ENCODE peak calls at places on chromosomes 7 and 10, in five cellular contexts. R is progenitor cell of endocrine pancreas, Y is adrenal gland, H is heart left ventricle, C is tibial artery. J is an unnamed sample.

GRCh38 chr7:47570649-47571050 is 11.3 kb downstream of the TNS3 start:
- DNase-seq in Y (no peak), H (no peak), R (no peak), C (peak; percentile 77), J (peak; percentile 85)

GRCh38 chr10:79487296-79488194 is 24.8 kb upstream of the EIF5AL1 start:
- DNase-seq in R (peak; percentile 61), C (peak; percentile 61), Y (peak; percentile 82), H (peak; percentile 46), J (peak; percentile 61)

GRCh38 chr10:73887038-73888015 is 13.0 kb upstream of the CAMK2G start:
- DNase-seq in Y (peak; percentile 92), C (peak; percentile 83), R (no peak), H (peak; percentile 81), J (peak; percentile 82)

GRCh38 chr10:14779053-14779649 is 4.5 kb upstream of the FAM107B start:
- DNase-seq in C (no peak), Y (no peak), H (no peak), R (no peak), J (no peak)

GRCh38 chr10:69629897-69630650 is at the start of gene FAM241B:
- DNase-seq in R (peak; percentile 85), Y (peak; percentile 76), C (no peak), H (peak; percentile 63), J (peak; percentile 47)

GRCh38 chr10:31314256-31315183 is 4.5 kb upstream of the ZEB1 start:
- DNase-seq in R (no peak), Y (no peak), H (no peak), C (no peak), J (no peak)

GRCh38 chr7:2613926-2614613 is 17.7 kb upstream of the TTYH3 start:
- DNase-seq in H (no peak), Y (peak; percentile 93), C (peak; percentile 87), R (no peak), J (peak; percentile 68)

GRCh38 chr7:53624391-53624790 is 589.0 kb downstream of the POM121L12 start:
- DNase-seq in H (no peak), R (no peak), Y (no peak), C (no peak), J (no peak)

GRCh38 chr10:100562806-100563293 is 27.1 kb downstream of the HIF1AN start:
- DNase-seq in H (no peak), Y (no peak), R (no peak), C (no peak), J (no peak)

GRCh38 chr10:133378251-133379096 is 588 bp upstream of the PAOX start:
- DNase-seq in R (no peak), H (peak; percentile 77), C (no peak), Y (peak; percentile 75), J (peak; percentile 69)

GRCh38 chr10:63161592-63161991 is 28.5 kb downstream of the NRBF2 start:
- DNase-seq in H (no peak), R (no peak), Y (no peak), C (no peak), J (no peak)

GRCh38 chr7:1455241-1455939 is 3.9 kb downstream of the MICALL2 start:
- DNase-seq in C (no peak), H (no peak), Y (peak; percentile 69), R (no peak), J (no peak)

GRCh38 chr7:1844956-1845390 is 174.9 kb downstream of the ELFN1 start:
- DNase-seq in H (no peak), R (no peak), C (no peak), Y (no peak), J (peak; percentile 8)

GRCh38 chr7:117134885-117135552 is 181.7 kb downstream of the ST7 start:
- DNase-seq in C (no peak), R (no peak), Y (no peak), H (no peak), J (no peak)

GRCh38 chr7:37488163-37488759 is 39.6 kb upstream of the ELMO1 start:
- DNase-seq in C (no peak), Y (no peak), H (no peak), R (no peak), J (no peak)

GRCh38 chr7:118026791-118027190 is 153.6 kb upstream of the CTTNBP2 start:
- DNase-seq in C (no peak), Y (no peak), R (no peak), H (no peak), J (no peak)

GRCh38 chr7:66877577-66878300 is 43.3 kb upstream of the TMEM248 start:
- DNase-seq in C (no peak), Y (no peak), R (no peak), H (no peak), J (no peak)

GRCh38 chr10:22340362-22341189 is 4.7 kb upstream of the SPAG6 start:
- DNase-seq in R (peak; percentile 63), C (peak; percentile 54), H (peak; percentile 79), Y (peak; percentile 74), J (peak; percentile 71)

GRCh38 chr10:121158988-121159579 is 307.9 kb downstream of the WDR11 start:
- DNase-seq in Y (no peak), H (no peak), C (no peak), R (no peak), J (no peak)

GRCh38 chr10:42932735-42933453 is 144.0 kb upstream of the RET start:
- DNase-seq in Y (no peak), C (no peak), H (no peak), R (peak; percentile 55), J (no peak)

GRCh38 chr7:93147358-93147757 is 827 bp downstream of the SAMD9L start:
- DNase-seq in R (no peak), C (no peak), H (peak; percentile 25), Y (peak; percentile 59), J (no peak)

GRCh38 chr10:2897619-2898508 is 169.5 kb upstream of the PFKP start:
- DNase-seq in R (no peak), H (no peak), C (no peak), Y (no peak), J (no peak)

GRCh38 chr10:75033399-75034130 is 77.9 kb upstream of the SAMD8 start:
- DNase-seq in Y (no peak), H (peak; percentile 54), R (no peak), C (no peak), J (no peak)

GRCh38 chr7:93055543-93056107 is 62.2 kb downstream of the SAMD9 start:
- DNase-seq in R (no peak), Y (no peak), C (no peak), H (no peak), J (no peak)

GRCh38 chr7:43674559-43675436 is 54.5 kb downstream of the COA1 start:
- DNase-seq in C (no peak), Y (no peak), H (no peak), R (no peak), J (no peak)

GRCh38 chr10:124263726-124264125 is 155.0 kb downstream of the OAT start:
- DNase-seq in R (no peak), H (no peak), Y (no peak), C (no peak), J (no peak)

GRCh38 chr7:37281368-37282092 is 167.1 kb downstream of the ELMO1 start:
- DNase-seq in R (no peak), H (no peak), Y (no peak), C (no peak), J (no peak)

GRCh38 chr7:130352335-130353074 is 7.9 kb downstream of the CPA5 start:
- DNase-seq in R (no peak), H (no peak), Y (peak; percentile 76), C (no peak), J (peak; percentile 48)

GRCh38 chr10:84076540-84077195 is 62.6 kb upstream of the GHITM start:
- DNase-seq in R (no peak), Y (no peak), H (no peak), C (no peak), J (peak; percentile 28)

GRCh38 chr7:69871213-69871885 is 273.1 kb downstream of the AUTS2 start:
- DNase-seq in Y (no peak), C (no peak), H (no peak), R (no peak), J (no peak)

GRCh38 chr7:132418840-132419239 is 157.4 kb downstream of the PLXNA4 start:
- DNase-seq in H (no peak), C (no peak), R (no peak), Y (no peak), J (no peak)
- TF ChIP-seq CTCF in H (no peak), C (no peak), R (no peak), Y (no peak), J (no peak)

GRCh38 chr10:19819419-19820033 is 3.3 kb downstream of the PLXDC2 start:
- DNase-seq in R (no peak), C (peak; percentile 59), H (peak; percentile 50), Y (peak; percentile 73), J (peak; percentile 60)
- TF ChIP-seq CTCF in R (peak; percentile 95), C (peak; percentile 85), H (peak; percentile 88), Y (peak; percentile 91), J (peak; percentile 83)

GRCh38 chr10:90583416-90583815 is 274.4 kb downstream of the HTR7 start:
- DNase-seq in Y (no peak), H (no peak), C (no peak), R (no peak), J (no peak)

GRCh38 chr10:90589825-90590224 is 268.0 kb downstream of the HTR7 start:
- DNase-seq in H (no peak), R (no peak), Y (peak; percentile 82), C (no peak), J (no peak)

GRCh38 chr10:90587561-90587960 is 270.3 kb downstream of the HTR7 start:
- DNase-seq in C (no peak), Y (no peak), H (no peak), R (no peak), J (no peak)

GRCh38 chr10:90588222-90588621 is 269.6 kb downstream of the HTR7 start:
- DNase-seq in C (no peak), H (no peak), Y (no peak), R (no peak), J (no peak)

GRCh38 chr10:90587081-90587491 is 270.8 kb downstream of the HTR7 start:
- DNase-seq in R (no peak), C (no peak), H (no peak), Y (peak; percentile 62), J (no peak)
- TF ChIP-seq CTCF in R (no peak), C (no peak), H (no peak), Y (no peak), J (no peak)

DNA sequence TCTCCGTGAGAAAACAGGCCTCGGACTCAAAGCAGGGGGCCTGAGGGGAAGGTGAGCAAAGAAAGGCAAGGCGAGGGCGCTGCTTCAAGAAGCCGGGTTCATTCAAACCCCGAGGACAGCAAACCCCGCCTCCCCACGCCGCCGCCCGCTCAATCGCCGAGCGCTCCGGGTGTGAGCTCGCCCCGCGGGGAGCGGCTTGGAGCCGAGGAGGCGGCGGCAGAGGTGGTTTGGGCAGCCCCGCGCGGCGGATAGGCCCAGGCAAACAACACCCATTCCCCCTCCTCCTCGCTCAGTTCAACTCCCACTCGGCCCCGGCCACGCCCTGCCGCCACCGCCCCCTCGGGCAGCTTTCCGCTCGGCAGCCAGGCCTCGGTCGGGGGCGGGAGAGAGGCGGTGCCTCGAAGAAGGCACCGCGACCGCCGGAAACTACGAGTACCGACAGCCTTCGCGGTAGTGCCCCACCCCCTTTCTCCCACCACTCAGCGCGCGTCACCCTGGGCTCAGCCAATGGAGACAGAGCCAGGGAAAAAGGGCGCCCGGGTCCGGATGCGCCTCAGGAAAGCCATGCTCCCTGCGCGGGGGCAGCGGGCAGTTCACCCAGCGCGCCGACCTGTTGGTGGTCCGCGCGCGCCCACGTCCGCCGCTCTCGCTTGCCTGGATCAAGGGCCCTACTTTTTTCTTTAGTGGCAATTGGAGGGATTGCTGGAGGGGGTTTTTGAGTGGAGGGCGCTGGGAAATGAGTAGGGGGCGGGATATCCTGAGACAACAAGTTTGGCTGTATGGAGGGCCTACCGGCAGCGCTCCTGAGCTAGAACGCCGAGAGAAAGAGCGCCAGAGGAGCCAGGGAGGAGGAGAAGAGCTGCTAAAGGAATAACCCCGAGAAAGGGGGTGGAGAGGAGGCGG is 674 bp upstream of the SP4 start:
- DNase-seq in H (peak; percentile 99), Y (peak; percentile 99), C (peak; percentile 98), R (peak; percentile 98), J (peak; percentile 99)
- TF ChIP-seq CTCF in H (no peak), Y (no peak), C (peak; percentile 32), R (no peak), J (peak; percentile 19)

GRCh38 chr10:77036993-77037734 is 600.4 kb downstream of the KCNMA1 start:
- DNase-seq in H (no peak), Y (no peak), R (no peak), C (no peak), J (no peak)
- TF ChIP-seq CTCF in H (peak; percentile 40), Y (peak; percentile 39), R (peak; percentile 72), C (no peak), J (peak; percentile 18)

J was measured in uterus.